ENCODE peak calls at places on chromosomes 16 and 17, in four cellular contexts. J is tibial artery; U is CD8-positive, alpha-beta T cell; E is pancreas. D is an unnamed sample.

GRCh38 chr17:57465551-57465950 is 209.2 kb downstream of the MSI2 start:
- DNase-seq in J (no peak), E (no peak), U (no peak), D (no peak)

GRCh38 chr17:41547378-41547841 is 19.3 kb upstream of the KRT19 start:
- DNase-seq in E (no peak), J (no peak), U (no peak), D (no peak)

GRCh38 chr17:3884188-3884587 is 8.7 kb downstream of the CAMKK1 start:
- DNase-seq in U (no peak), E (no peak), J (no peak), D (no peak)

GRCh38 chr17:48011405-48012150 is 26.0 kb downstream of the COPZ2 start:
- DNase-seq in E (no peak), J (no peak), U (peak; percentile 9), D (no peak)

GRCh38 chr17:80983545-80983944 is 8.1 kb upstream of the CHMP6 start:
- DNase-seq in U (no peak), J (no peak), E (no peak), D (no peak)

GRCh38 chr17:81713004-81713555 is 996 bp downstream of the SLC25A10 start:
- DNase-seq in J (no peak), E (peak; percentile 60), U (no peak), D (no peak)

GRCh38 chr16:72124761-72125634 is 31.4 kb downstream of the DHX38 start:
- DNase-seq in J (no peak), U (peak; percentile 43), E (peak; percentile 70), D (no peak)

GRCh38 chr17:44997733-44998520 is 29.8 kb upstream of the C1QL1 start:
- DNase-seq in U (no peak), J (no peak), E (peak; percentile 52), D (no peak)

GRCh38 chr17:68019336-68019674 is 16.2 kb upstream of the KPNA2 start:
- DNase-seq in U (no peak), J (no peak), E (no peak), D (no peak)

GRCh38 chr17:50127661-50128361 is 2.1 kb downstream of the SAMD14 start:
- DNase-seq in J (no peak), E (no peak), U (no peak), D (no peak)

GRCh38 chr17:50125420-50125997 is 4.5 kb downstream of the SAMD14 start:
- DNase-seq in E (no peak), J (no peak), U (no peak), D (no peak)

GRCh38 chr17:50122945-50123344 is 7.0 kb downstream of the SAMD14 start:
- DNase-seq in J (no peak), U (no peak), E (no peak), D (no peak)

GRCh38 chr17:50120475-50121253 is 9.3 kb downstream of the SAMD14 start:
- DNase-seq in U (no peak), J (no peak), E (no peak), D (no peak)

DNA sequence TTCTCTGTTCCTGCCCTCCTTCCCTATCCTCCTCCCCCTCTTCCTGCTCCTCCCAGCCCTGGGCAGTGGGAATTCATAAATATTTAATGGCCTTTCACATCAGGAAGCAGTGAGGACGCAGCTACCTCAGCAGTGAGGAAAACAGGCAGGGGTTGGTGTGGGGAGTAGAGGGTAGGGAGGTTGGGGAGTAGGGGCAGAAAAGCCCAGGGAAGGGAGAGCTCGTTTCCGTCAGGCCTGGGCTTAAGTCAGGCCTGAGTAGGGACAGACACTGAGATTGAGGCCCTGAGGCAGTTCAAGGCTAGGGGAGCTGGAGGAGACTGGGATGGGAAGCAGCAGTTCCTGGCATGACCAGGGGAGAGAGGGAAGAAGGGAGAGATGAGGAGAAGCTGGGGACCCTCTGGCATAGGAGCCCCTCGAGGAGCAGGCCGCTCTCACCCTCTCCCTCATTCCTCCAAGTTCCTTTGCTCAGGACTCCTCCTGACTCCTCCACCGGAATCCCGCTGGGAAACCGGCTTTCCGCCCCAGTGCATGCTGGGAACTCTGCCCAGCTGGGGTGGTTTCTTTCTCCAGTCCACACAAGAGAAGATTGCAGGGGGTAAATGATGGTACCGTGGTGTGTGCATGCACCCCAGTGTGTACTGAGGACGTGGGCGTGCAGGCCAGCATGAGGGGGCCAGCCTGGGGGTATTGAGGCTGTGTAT is 6.2 kb downstream of the SAMD14 start:
- DNase-seq in E (no peak), U (no peak), J (no peak), D (no peak)
- H3K4me3 ChIP-seq in E (no peak overlapping the region), U (no peak overlapping the region), J (no peak overlapping the region), D (no peak overlapping the region)

GRCh38 chr17:78318407-78318806 is 41.5 kb downstream of the SOCS3 start:
- DNase-seq in J (no peak), E (no peak), U (no peak), D (no peak)

GRCh38 chr17:78316867-78317816 is 42.7 kb downstream of the SOCS3 start:
- DNase-seq in U (no peak), J (no peak), E (no peak), D (no peak)

GRCh38 chr17:78316115-78316866 is 43.6 kb downstream of the SOCS3 start:
- DNase-seq in J (no peak), U (no peak), E (no peak), D (no peak)

GRCh38 chr17:78317817-78318400 is 42.0 kb downstream of the SOCS3 start:
- DNase-seq in J (no peak), U (no peak), E (no peak), D (no peak)

GRCh38 chr17:78318843-78319242 is 41.0 kb downstream of the SOCS3 start:
- DNase-seq in J (no peak), E (no peak), U (no peak), D (no peak)
- TF ChIP-seq CTCF in J (no peak), E (no peak), U (no peak), D (no peak)

GRCh38 chr16:82643936-82644630 is 17.3 kb downstream of the CDH13 start:
- DNase-seq in J (no peak), E (no peak), U (no peak), D (no peak)

GRCh38 chr16:82646504-82646903 is 19.7 kb downstream of the CDH13 start:
- DNase-seq in U (no peak), J (no peak), E (no peak), D (no peak)

GRCh38 chr16:82639666-82640336 is 13.0 kb downstream of the CDH13 start:
- DNase-seq in E (peak; percentile 40), J (no peak), U (peak; percentile 40), D (no peak)

GRCh38 chr16:82641336-82641984 is 14.7 kb downstream of the CDH13 start:
- DNase-seq in E (no peak), J (no peak), U (no peak), D (no peak)

DNA sequence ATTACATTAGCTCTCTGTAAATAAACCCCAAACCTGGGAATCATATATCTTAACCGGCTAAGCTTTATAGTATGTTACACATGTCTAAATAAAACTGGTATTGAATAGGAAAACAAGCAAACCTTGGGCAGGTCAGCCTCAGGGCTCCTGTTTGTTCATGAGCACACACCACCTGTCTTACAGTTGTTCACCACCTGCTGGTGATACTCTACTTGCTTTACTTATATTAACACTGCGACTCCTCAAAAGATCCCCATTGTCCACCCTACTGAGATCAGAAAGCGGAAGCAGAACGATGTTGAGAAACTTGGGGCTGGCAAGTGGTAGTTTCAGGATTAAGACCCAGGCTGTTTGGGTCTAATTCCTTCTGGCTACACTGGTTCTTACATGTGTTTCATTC is 16.4 kb downstream of the CDH13 start:
- DNase-seq in U (no peak), J (no peak), E (no peak), D (no peak)
- H3K27ac ChIP-seq in U (no peak overlapping the region), J (no peak overlapping the region), E (no peak overlapping the region), D (no peak overlapping the region)

GRCh38 chr16:56935201-56935600 is 3.3 kb downstream of the HERPUD1 start:
- DNase-seq in U (no peak), J (no peak), E (no peak), D (no peak)
- H3K4me3 ChIP-seq in U (no peak overlapping the region), J (peak overlapping the region; percentile 97), E (peak overlapping the region; percentile 99), D (peak overlapping the region; percentile 96)

DNA sequence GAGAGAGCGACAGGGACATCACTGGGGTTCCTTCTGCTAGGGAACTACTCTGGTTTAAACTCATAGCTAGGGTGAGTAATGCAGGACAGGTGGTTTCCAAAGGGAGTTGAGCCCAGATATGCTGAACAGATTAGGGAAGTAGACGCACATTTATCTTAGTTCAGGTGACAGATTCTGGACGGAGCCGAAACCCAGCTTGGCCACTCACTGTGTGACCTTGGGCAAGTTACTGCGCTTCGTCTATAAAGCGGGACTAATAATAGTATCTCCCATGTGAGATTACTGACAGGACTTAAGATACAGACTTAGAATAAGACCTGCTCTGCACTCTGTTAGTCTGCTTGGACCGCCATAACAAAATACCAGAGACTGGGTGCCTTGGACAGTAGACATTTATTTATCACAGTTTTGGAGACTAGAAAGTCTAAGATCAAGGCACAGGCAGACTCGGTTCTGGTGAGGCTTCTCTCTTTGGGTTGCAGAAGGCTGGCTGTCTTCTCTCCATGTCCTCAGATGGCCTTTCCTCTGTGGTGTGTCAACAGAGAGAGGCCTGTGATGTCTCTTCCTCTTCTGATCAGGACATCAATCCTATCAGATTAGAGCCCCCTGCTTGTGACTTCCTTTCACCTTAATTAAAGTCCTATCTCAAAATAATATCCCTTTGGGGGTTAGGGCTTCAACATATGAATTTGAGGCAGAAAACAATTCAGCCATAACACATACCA is 12.1 kb downstream of the SCNN1G start:
- DNase-seq in E (no peak), J (no peak), U (no peak), D (no peak)
- TF ChIP-seq CTCF in E (no peak), J (no peak), U (no peak), D (no peak)

GRCh38 chr16:88453621-88454314 is 688 bp downstream of the ZFPM1 start:
- DNase-seq in E (peak; percentile 71), U (no peak), J (no peak), D (no peak)
- H3K27ac ChIP-seq in E (peak overlapping the region; percentile 81), U (peak overlapping the region; percentile 57), J (no peak overlapping the region), D (peak overlapping the region; percentile 53)

DNA sequence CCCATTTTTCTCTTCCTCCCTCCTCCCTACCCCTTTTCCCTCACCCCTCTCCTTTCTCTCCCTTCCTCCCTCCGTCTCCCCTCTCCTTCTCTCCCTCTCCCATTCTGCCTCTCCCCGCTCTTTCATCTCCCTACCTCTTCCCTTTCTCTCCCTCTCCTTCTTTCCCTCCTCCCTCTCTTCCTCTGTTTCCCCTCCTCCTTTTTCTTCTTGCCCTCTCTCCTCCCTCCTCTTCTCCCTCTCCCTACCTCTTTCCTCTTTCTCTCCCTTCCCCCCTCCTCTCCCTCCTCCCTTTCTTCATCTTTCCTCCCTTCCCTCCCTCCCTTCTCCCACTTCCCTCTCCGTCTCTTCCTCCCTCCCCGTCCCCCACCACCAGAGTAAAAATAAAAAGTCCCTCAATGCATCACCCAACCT is 10.5 kb downstream of the CHD9NB start:
- DNase-seq in E (no peak), J (no peak), U (no peak), D (no peak)
- H3K4me3 ChIP-seq in E (no peak overlapping the region), J (no peak overlapping the region), U (no peak overlapping the region), D (peak overlapping the region; percentile 34)

GRCh38 chr17:21289902-21290571 is 5.5 kb downstream of the MAP2K3 start:
- DNase-seq in E (peak; percentile 78), U (no peak), J (no peak), D (no peak)

GRCh38 chr17:21289175-21289901 is 4.8 kb downstream of the MAP2K3 start:
- DNase-seq in E (no peak), U (no peak), J (no peak), D (no peak)

GRCh38 chr17:21286771-21287702 is 2.5 kb downstream of the MAP2K3 start:
- DNase-seq in J (no peak), U (no peak), E (peak; percentile 68), D (peak; percentile 78)

GRCh38 chr17:21287703-21288449 is 3.4 kb downstream of the MAP2K3 start:
- DNase-seq in U (peak; percentile 90), J (peak; percentile 97), E (peak; percentile 99), D (peak; percentile 100)

GRCh38 chr17:21288581-21289017 is 4.1 kb downstream of the MAP2K3 start:
- DNase-seq in U (no peak), J (no peak), E (no peak), D (no peak)
- TF ChIP-seq CTCF in U (no peak), J (no peak), E (no peak), D (no peak)

GRCh38 chr16:31452631-31453106 is 6.6 kb upstream of the ARMC5 start:
- DNase-seq in E (no peak), J (peak; percentile 23), U (no peak), D (no peak)
- H3K27ac ChIP-seq in E (no peak overlapping the region), J (peak overlapping the region; percentile 66), U (no peak overlapping the region), D (peak overlapping the region; percentile 89)